ENCODE peak calls at places on chromosomes 5 and 9, in six cellular contexts. O is kidney tubule cell; Y is NCI-H524; U is stimulated activated naive CD8-positive, alpha-beta T cell treated with anti-CD3 and anti-CD28 coated beads, Interleukin-15, amount 100 ng/mL, for 72 hours; K is RKO; X is lung microvascular endothelial cell. T is an unnamed sample.

GRCh38 chr9:110081395-110081794 is 126.6 kb downstream of the C9orf152 start:
- DNase-seq in K (no peak), X (no peak), Y (no peak), U (no peak), O (peak; percentile 36), T (no peak)

GRCh38 chr9:92341578-92341977 is 15.8 kb downstream of the CENPP start:
- DNase-seq in Y (no peak), K (no peak), X (no peak), O (no peak), U (no peak), T (no peak)

GRCh38 chr5:74409166-74409706 is 231.3 kb downstream of the ENC1 start:
- DNase-seq in K (no peak), O (no peak), X (no peak), Y (peak; percentile 44), U (no peak), T (no peak)

GRCh38 chr9:91690540-91691249 is 259.3 kb downstream of the ROR2 start:
- DNase-seq in O (peak; percentile 27), K (no peak), U (no peak), X (peak; percentile 28), Y (no peak), T (no peak)

GRCh38 chr5:146410272-146410671 is 36.9 kb upstream of the TCERG1 start:
- DNase-seq in Y (no peak), U (no peak), X (no peak), K (no peak), O (no peak), T (no peak)

GRCh38 chr5:93428868-93429267 is 152.2 kb downstream of the NR2F1-AS1 start:
- DNase-seq in K (peak; percentile 29), U (no peak), Y (no peak), X (peak; percentile 26), O (peak; percentile 5), T (no peak)

GRCh38 chr5:169218862-169219261 is 82.1 kb downstream of the SLIT3 start:
- DNase-seq in K (no peak), O (no peak), X (no peak), U (no peak), Y (no peak), T (no peak)

GRCh38 chr5:157265714-157266285 is at the start of gene CYFIP2:
- DNase-seq in U (peak; percentile 80), Y (peak; percentile 11), X (peak; percentile 16), O (peak; percentile 72), K (peak; percentile 65), T (peak; percentile 33)

GRCh38 chr9:72149231-72149975 is at the start of gene GDA:
- DNase-seq in Y (no peak), O (peak; percentile 55), X (no peak), K (no peak), U (no peak), T (no peak)

GRCh38 chr9:84947412-84947972 is 278.0 kb downstream of the NTRK2 start:
- DNase-seq in X (no peak), K (no peak), U (no peak), O (peak; percentile 72), Y (no peak), T (no peak)

GRCh38 chr5:146722361-146722779 is 156.2 kb downstream of the PPP2R2B start:
- DNase-seq in Y (no peak), K (no peak), X (no peak), U (no peak), O (peak; percentile 8), T (no peak)

GRCh38 chr9:36486454-36486932 is 86.2 kb upstream of the MELK start:
- DNase-seq in Y (no peak), K (peak; percentile 46), U (no peak), X (peak; percentile 29), O (no peak), T (peak; percentile 36)

GRCh38 chr5:181088289-181088688 is 42.7 kb downstream of the OR2V1 start:
- DNase-seq in K (peak; percentile 16), O (no peak), Y (no peak), X (peak; percentile 11), U (no peak), T (no peak)

GRCh38 chr9:4573176-4573575 is 82.9 kb downstream of the SLC1A1 start:
- DNase-seq in U (no peak), X (no peak), Y (no peak), O (no peak), K (no peak), T (no peak)

GRCh38 chr9:105475302-105475701 is 27.5 kb downstream of the FSD1L start:
- DNase-seq in X (peak; percentile 21), U (no peak), K (peak; percentile 75), Y (no peak), O (peak; percentile 57), T (no peak)